ENCODE peak calls at places on chromosomes 5 and 9, in nine cellular contexts. O is transverse colon; Y is GM23248; F is GM12878; J is heart right ventricle; X is right lobe of liver; B is CD8-positive, alpha-beta T cell; Z is HL-60; T is psoas muscle. Q is an unnamed sample.
A peak's percentile ranks its signal among the peaks of the same experiment; 100 is the strongest.

GRCh38 chr9:106467847-106468163 is 395.2 kb upstream of the ZNF462 start:
- DNase-seq in O (no peak), Y (no peak), F (no peak), J (no peak), X (no peak), B (no peak), Z (no peak), T (no peak), Q (no peak)

GRCh38 chr5:83472508-83473343 is 1.2 kb downstream of the VCAN start:
- DNase-seq in O (peak; percentile 16), Y (peak; percentile 91), F (no peak), J (peak; percentile 38), X (peak; percentile 27), B (no peak), Z (no peak), T (peak; percentile 79), Q (no peak)

GRCh38 chr9:124854822-124855221 is 1.6 kb downstream of the WDR38 start:
- DNase-seq in O (no peak), Y (no peak), F (no peak), J (no peak), X (no peak), B (no peak), Z (no peak), T (no peak), Q (no peak)

GRCh38 chr9:70590264-70590646 is 175.8 kb upstream of the KLF9 start:
- DNase-seq in O (no peak), Y (peak; percentile 68), F (no peak), J (no peak), X (no peak), B (no peak), Z (no peak), T (no peak), Q (no peak)

GRCh38 chr9:94139672-94140417 is 55.6 kb downstream of the PTPDC1 start:
- DNase-seq in O (peak; percentile 74), Y (peak; percentile 93), F (no peak), J (peak; percentile 90), X (peak; percentile 64), B (no peak), Z (no peak), T (peak; percentile 93), Q (no peak)

GRCh38 chr9:134188421-134189166 is 24.2 kb upstream of the RNU6ATAC start:
- DNase-seq in O (no peak), Y (peak; percentile 46), F (no peak), J (no peak), X (peak; percentile 80), B (no peak), Z (no peak), T (peak; percentile 64), Q (no peak)

GRCh38 chr5:14742427-14743010 is 78.0 kb downstream of the OTULIN start:
- DNase-seq in O (no peak), Y (no peak), F (no peak), J (no peak), X (no peak), B (no peak), Z (no peak), T (no peak), Q (no peak)

GRCh38 chr5:97629281-97629680 is 446.2 kb upstream of the RIOK2 start:
- DNase-seq in O (no peak), Y (peak; percentile 97), F (no peak), J (peak; percentile 58), X (no peak), B (no peak), Z (no peak), T (peak; percentile 49), Q (no peak)

GRCh38 chr9:119443179-119443578 is 73.9 kb upstream of the BRINP1 start:
- DNase-seq in O (no peak), Y (no peak), F (no peak), J (no peak), X (no peak), B (no peak), Z (no peak), T (no peak), Q (no peak)

DNA sequence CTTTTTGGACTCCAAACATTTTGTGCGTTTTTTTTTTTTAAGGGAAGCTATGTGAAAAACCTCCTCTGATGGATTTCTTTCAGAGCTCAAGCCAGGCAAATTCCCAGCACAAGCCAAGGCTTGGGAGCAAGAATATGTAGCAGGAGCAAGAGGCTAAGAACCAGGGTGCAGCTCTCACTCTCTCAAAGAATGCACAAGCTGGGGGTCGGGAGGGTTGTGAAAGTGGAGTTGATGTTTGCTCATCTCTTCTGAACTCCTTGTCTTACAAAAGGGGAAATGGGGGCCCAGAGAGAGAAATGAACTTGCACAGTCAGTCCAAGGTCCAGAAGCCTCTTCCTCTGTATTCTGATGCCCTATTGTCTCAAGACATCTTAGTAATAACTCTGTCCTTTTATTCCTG is 7.7 kb upstream of the TRAF1 start:
- DNase-seq in O (no peak), Y (no peak), F (no peak), J (no peak), X (no peak), B (no peak), Z (no peak), T (no peak), Q (no peak)
- H3K27ac ChIP-seq in O (peak overlapping the region; percentile 85), Y (no peak overlapping the region), F (peak overlapping the region; percentile 96), J (peak overlapping the region; percentile 95), X (no peak overlapping the region), B (no peak overlapping the region), Z (peak overlapping the region; percentile 60), T (no peak overlapping the region), Q (no peak overlapping the region)

DNA sequence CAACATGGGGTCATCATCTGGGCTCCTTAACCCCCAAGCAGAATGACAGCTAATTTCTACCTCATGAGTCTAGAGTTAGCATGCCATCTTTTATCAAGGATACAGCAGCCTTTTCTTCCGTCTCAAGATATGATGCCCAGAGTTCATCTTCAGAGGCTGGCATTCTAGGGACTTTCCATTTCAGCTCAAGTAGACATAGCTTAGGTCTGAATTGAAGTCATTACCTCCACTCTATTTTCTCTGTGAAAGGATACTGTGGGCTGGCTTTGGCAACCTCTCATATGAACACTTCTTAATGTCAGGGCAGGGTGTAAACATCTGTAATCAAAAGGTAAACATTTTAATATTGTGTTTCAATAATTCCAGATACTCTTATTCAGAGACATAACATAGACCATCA is 535.7 kb downstream of the MAT2B start:
- DNase-seq in O (no peak), Y (no peak), F (no peak), J (no peak), X (no peak), B (no peak), Z (no peak), T (no peak), Q (no peak)
- H3K27ac ChIP-seq in O (no peak overlapping the region), Y (no peak overlapping the region), F (no peak overlapping the region), J (no peak overlapping the region), X (no peak overlapping the region), B (no peak overlapping the region), Z (no peak overlapping the region), T (no peak overlapping the region), Q (no peak overlapping the region)

GRCh38 chr5:31851290-31851689 is 212.4 kb downstream of the PDZD2 start:
- DNase-seq in O (no peak), Y (no peak), F (no peak), J (no peak), X (no peak), B (no peak), Z (no peak), T (no peak), Q (no peak)

GRCh38 chr5:31853398-31854135 is 214.6 kb downstream of the PDZD2 start:
- DNase-seq in O (no peak), Y (no peak), F (no peak), J (no peak), X (no peak), B (no peak), Z (no peak), T (no peak), Q (no peak)

GRCh38 chr5:31855527-31855862 is 216.6 kb downstream of the PDZD2 start:
- DNase-seq in O (no peak), Y (no peak), F (no peak), J (no peak), X (no peak), B (no peak), Z (no peak), T (no peak), Q (no peak)

GRCh38 chr5:31854181-31854624 is 215.3 kb downstream of the PDZD2 start:
- DNase-seq in O (no peak), Y (peak; percentile 16), F (no peak), J (peak; percentile 46), X (peak; percentile 22), B (no peak), Z (no peak), T (no peak), Q (no peak)

DNA sequence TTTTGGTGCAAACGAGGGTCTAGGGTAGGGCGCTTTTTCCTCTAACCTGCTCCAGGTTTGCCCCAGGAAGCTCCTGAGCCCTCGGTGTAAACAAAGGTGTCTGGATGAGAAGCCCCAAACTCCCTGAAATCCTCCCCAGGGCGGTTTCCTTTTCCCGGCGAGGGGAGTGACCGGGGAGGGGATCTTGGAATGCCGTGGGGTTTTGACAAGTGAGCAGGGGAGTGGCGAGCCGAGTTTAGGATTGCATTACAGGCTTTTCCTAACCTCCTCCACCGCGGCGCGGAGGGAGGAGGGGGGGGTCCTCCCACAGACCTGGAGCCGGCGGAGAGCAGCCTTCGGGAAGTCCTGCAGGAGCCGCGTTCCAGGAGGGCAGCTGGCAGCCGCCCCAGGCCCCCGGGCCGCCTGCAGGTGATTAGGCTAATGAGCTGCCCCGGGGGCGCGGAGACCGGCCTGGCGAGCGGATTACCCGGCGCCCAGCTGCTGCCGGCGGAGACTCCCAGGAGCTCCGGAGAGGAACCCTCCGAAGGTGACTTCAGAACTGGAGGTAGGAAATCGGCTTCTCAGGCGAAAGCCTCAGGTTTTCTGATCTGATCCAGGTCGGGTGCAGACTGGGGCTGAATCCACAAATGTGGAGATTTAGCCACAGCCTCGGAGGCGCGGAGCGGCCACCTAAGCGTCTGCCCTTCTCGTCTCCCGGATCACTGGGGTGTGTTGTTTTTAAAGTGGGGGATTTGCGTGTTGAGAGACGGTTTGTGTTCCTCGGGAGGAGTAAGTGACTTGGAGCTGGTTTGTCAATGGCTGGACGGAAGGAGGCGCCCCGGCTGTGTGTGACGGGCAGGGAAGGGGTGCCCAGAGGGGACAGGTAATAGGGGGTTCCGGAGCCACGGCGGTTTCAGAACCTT is 215.9 kb downstream of the PDZD2 start:
- DNase-seq in O (no peak), Y (peak; percentile 18), F (no peak), J (peak; percentile 65), X (peak; percentile 33), B (no peak), Z (no peak), T (peak; percentile 54), Q (peak; percentile 37)
- H3K27ac ChIP-seq in O (peak overlapping the region; percentile 61), Y (no peak overlapping the region), F (no peak overlapping the region), J (peak overlapping the region; percentile 72), X (no peak overlapping the region), B (no peak overlapping the region), Z (no peak overlapping the region), T (peak overlapping the region; percentile 42), Q (peak overlapping the region; percentile 82)

GRCh38 chr5:91361790-91362189 is 21.3 kb downstream of the ARRDC3 start:
- DNase-seq in O (no peak), Y (peak; percentile 15), F (no peak), J (no peak), X (no peak), B (no peak), Z (no peak), T (no peak), Q (no peak)

GRCh38 chr5:91359957-91360609 is 23.0 kb downstream of the ARRDC3 start:
- DNase-seq in O (no peak), Y (peak; percentile 24), F (no peak), J (no peak), X (no peak), B (no peak), Z (no peak), T (no peak), Q (no peak)

GRCh38 chr5:91357806-91358205 is 25.3 kb downstream of the ARRDC3 start:
- DNase-seq in O (no peak), Y (no peak), F (no peak), J (no peak), X (no peak), B (no peak), Z (no peak), T (no peak), Q (no peak)

GRCh38 chr5:91362935-91363334 is 20.2 kb downstream of the ARRDC3 start:
- DNase-seq in O (no peak), Y (no peak), F (no peak), J (no peak), X (no peak), B (no peak), Z (no peak), T (no peak), Q (no peak)

GRCh38 chr5:91361055-91361701 is 21.9 kb downstream of the ARRDC3 start:
- DNase-seq in O (no peak), Y (no peak), F (peak; percentile 49), J (no peak), X (no peak), B (no peak), Z (no peak), T (no peak), Q (no peak)
- H3K27ac ChIP-seq in O (no peak overlapping the region), Y (no peak overlapping the region), F (no peak overlapping the region), J (no peak overlapping the region), X (no peak overlapping the region), B (no peak overlapping the region), Z (no peak overlapping the region), T (peak overlapping the region; percentile 44), Q (no peak overlapping the region)